ENCODE peak calls at places on chromosomes 5 and 9, in seven cellular contexts. G is BE2C, D is astrocyte of the spinal cord, O is foreskin fibroblast, R is H9, M is A673, P is omental fat pad. X is an unnamed sample.

GRCh38 chr5:132651838-132652476 is 6.0 kb upstream of the IL13 start:
- DNase-seq in O (no peak), D (no peak), G (no peak), P (no peak), M (no peak), R (no peak), X (no peak)

GRCh38 chr5:53603009-53603687 is 42.7 kb downstream of the NDUFS4 start:
- DNase-seq in D (no peak), P (no peak), O (no peak), G (peak), M (no peak), R (no peak), X (no peak)

GRCh38 chr5:5409151-5409810 is 13.2 kb upstream of the ICE1 start:
- DNase-seq in R (no peak), G (no peak), D (no peak), O (no peak), M (no peak), P (no peak), X (no peak)

GRCh38 chr9:761155-761792 is 80.2 kb upstream of the DMRT1 start:
- DNase-seq in G (no peak), D (no peak), O (peak), P (no peak), R (no peak), M (no peak), X (no peak)

GRCh38 chr5:83991566-83992224 is 271.0 kb upstream of the HAPLN1 start:
- DNase-seq in O (no peak), M (no peak), G (no peak), R (no peak), P (no peak), D (peak), X (no peak)

GRCh38 chr9:23380821-23381220 is 445.2 kb downstream of the ELAVL2 start:
- DNase-seq in G (no peak), O (no peak), M (no peak), D (no peak), R (no peak), P (no peak), X (no peak)

GRCh38 chr9:37034320-37034937 is 361 bp upstream of the PAX5 start:
- DNase-seq in D (no peak), M (no peak), P (no peak), O (peak), G (no peak), R (peak), X (no peak)

GRCh38 chr9:108270041-108270440 is 585.7 kb downstream of the ACTL7B start:
- DNase-seq in O (no peak), D (peak), R (no peak), M (no peak), G (no peak), P (no peak), X (no peak)

GRCh38 chr9:22148876-22149637 is 140.0 kb upstream of the CDKN2B start:
- DNase-seq in M (no peak), D (peak), G (no peak), P (no peak), O (peak), R (no peak), X (no peak)

GRCh38 chr9:581673-582497 is 259.6 kb upstream of the DMRT1 start:
- DNase-seq in O (no peak), M (no peak), G (no peak), R (peak), D (no peak), P (no peak), X (no peak)

GRCh38 chr9:116027511-116027910 is 126.1 kb upstream of the PAPPA start:
- DNase-seq in P (no peak), D (peak), R (no peak), G (no peak), O (peak), M (peak), X (no peak)

GRCh38 chr9:86837345-86837744 is 110.0 kb downstream of the GAS1 start:
- DNase-seq in P (no peak), D (no peak), G (no peak), O (no peak), R (no peak), M (no peak), X (no peak)

GRCh38 chr5:67095346-67095871 is 101.2 kb downstream of the CD180 start:
- DNase-seq in M (no peak), G (no peak), O (peak), P (no peak), R (no peak), D (peak), X (no peak)

GRCh38 chr5:163489055-163489744 is 16.2 kb upstream of the MAT2B start:
- DNase-seq in O (peak), M (peak), R (peak), G (peak), D (no peak), P (no peak), X (no peak)

GRCh38 chr9:19440823-19441580 is 32.2 kb downstream of the ACER2 start:
- DNase-seq in O (peak), M (no peak), R (no peak), G (no peak), D (no peak), P (no peak), X (no peak)

GRCh38 chr9:130366888-130367550 is 77.7 kb upstream of the ASS1 start:
- DNase-seq in O (no peak), G (no peak), P (no peak), M (no peak), R (no peak), D (no peak), X (no peak)

GRCh38 chr5:74092761-74093160 is 466.8 kb downstream of the ARHGEF28 start:
- DNase-seq in P (no peak), G (no peak), O (no peak), R (no peak), D (no peak), M (no peak), X (no peak)

DNA sequence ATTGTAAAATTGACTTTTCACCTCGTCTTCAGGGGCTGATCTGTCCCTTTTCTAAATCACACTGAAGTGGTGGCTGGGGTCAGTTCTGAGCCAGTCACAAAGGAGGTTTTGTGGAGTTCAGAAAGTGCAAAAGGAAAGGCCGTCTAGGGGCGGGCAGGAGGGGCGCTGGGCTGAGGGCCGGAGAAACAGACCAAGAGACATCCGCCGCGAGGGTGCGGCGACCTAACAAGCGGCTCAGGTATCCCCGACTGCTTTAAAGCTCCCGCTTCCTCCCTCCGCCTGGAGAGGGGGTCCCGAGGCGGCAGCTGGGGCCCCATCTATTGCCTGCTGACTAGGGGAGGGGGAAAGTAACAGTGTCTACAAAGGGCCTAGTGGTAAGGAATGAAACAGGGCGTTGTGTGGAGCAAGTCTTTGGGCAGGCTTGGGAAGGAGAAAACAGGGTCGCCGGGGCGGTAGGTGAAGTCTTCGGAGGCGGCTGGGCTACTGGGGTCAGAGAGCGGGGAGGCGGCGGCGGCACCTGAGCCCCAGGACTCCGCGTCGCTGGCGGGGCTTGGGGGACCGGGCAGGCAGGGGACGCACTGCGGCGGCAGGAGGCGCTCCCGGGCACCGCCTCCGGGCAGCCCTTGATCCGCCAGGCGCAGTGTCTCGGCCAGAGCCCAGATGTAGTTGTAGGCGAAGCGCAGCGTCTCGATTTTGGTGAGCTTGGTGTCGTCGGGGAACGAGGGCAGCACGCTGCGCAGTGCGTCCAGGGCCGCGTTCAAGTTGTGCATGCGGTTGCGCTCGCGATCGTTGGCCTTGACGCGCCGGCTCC is 950 bp downstream of the NEUROG1 start:
- DNase-seq in G (peak), P (no peak), M (no peak), O (peak), R (peak), D (no peak), X (no peak)
- TF ChIP-seq CTCF in G (no peak), P (no peak), M (no peak), O (no peak), R (peak), D (no peak), X (no peak)

DNA sequence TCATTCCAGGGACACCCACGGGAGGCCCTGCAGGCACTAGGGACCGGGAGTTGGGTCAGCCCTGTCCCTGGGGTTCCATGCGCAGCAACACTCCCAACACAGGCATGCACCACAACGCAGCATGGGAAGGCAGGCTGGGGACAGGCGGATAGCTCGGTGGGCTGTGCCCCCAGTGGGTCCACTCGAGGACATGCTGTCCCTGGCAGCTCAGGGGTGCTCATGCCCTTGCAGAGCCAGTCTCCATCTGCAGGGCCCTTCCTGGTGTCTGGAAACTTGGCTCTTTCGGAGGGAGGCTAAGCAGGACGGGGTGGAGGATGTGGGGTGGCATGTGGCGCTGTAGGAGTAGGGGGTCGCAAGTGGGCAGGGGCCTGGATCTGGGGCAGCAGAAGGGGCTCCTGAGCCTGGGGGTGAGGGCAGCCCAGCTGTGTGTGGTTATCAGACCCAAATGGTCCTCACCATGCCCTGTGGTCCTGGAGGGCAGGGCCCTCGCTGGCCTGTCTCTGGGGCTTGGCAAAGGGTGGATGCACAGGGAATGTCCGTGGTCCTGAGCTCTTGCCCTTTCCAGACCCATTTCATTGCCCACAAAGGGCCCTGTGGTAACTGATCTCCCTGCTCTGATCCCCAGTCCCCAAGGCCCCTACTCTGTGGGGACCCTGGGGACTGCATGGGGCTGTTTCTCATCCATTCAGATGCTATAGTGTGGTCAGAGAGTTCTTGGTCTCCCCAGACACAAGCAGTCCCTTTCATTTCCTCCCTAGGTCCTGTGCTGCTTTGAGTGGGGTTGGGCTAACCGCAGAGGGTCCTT is 90.3 kb upstream of the PHYKPL start:
- DNase-seq in D (no peak), M (no peak), O (no peak), R (no peak), P (no peak), G (no peak), X (no peak)
- TF ChIP-seq CTCF in D (no peak), M (no peak), O (no peak), R (no peak), P (no peak), G (no peak), X (no peak)

GRCh38 chr5:15791274-15791673 is 291.3 kb downstream of the FBXL7 start:
- DNase-seq in G (no peak), P (no peak), O (peak), M (no peak), D (peak), R (no peak), X (no peak)
- TF ChIP-seq CTCF in G (peak), P (no peak), O (no peak), M (no peak), D (peak), R (no peak), X (no peak)

DNA sequence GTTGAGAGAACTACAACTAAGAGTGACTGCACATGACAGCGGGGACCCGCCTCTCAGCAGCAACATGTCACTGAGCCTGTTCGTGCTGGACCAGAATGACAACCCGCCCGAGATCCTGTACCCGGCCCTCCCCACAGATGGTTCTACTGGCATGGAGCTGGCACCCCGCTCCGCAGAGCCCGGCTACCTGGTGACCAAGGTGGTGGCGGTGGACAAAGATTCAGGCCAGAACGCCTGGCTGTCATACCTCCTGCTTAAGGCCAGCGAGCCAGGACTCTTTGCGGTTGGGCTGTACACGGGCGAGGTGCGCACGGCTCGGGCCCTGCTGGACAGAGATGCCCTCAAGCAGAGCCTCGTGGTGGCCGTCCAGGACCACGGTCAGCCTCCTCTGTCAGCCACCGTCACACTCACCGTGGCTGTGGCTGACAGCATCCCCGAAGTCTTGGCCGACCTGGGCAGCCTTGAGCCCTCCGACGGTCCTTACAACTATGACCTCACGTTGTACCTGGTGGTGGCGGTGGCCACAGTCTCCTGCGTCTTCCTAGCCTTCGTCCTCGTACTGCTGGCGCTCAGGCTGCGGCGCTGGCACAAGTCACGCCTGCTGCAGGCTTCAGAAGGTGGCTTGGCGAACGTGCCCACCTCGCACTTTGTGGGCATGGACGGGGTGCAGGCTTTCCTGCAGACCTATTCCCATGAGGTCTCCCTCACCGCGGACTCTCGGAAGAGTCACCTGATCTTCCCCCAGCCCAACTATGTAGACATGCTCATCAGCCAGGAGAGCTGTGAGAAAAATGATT is 2.1 kb downstream of the PCDHGA7 start:
- DNase-seq in D (no peak), M (no peak), G (no peak), P (no peak), O (no peak), R (no peak), X (no peak)
- TF ChIP-seq CTCF in D (no peak), M (no peak), G (no peak), P (no peak), O (no peak), R (no peak), X (no peak)

DNA sequence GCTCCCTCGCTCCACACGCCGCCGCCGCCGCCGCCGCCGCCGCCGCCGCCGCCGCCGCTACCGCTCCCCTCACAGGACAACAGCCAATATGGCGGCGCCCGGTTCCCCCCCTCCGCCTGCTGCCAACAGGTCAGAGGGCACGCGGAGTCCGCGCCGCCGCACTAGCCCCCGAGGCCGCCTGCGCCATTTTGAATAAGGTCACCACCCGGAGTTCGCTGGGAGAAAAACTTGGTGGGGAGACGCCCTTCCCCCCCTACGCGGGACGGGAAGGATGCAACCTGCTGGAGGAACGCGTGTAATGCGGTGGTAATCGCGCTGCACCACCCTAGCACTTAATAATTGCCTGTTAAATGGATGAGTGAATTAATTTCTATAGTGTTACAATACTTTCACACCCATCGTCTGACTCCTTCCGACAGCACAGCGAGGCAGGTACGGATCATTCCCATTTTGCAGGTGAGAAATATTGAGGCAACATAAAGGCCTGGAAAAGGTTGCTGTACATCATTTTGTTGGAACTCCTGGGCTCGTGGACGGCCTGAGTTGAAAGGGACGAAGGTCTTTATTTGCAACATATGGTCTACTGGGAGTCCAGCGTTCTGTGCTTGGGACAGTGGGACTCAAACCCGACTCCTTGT is at the start of gene FAM193B:
- DNase-seq in O (peak), M (peak), G (peak), P (peak), R (peak), D (peak), X (peak)
- TF ChIP-seq CTCF in O (peak), M (no peak), G (peak), P (no peak), R (peak), D (peak), X (peak)

DNA sequence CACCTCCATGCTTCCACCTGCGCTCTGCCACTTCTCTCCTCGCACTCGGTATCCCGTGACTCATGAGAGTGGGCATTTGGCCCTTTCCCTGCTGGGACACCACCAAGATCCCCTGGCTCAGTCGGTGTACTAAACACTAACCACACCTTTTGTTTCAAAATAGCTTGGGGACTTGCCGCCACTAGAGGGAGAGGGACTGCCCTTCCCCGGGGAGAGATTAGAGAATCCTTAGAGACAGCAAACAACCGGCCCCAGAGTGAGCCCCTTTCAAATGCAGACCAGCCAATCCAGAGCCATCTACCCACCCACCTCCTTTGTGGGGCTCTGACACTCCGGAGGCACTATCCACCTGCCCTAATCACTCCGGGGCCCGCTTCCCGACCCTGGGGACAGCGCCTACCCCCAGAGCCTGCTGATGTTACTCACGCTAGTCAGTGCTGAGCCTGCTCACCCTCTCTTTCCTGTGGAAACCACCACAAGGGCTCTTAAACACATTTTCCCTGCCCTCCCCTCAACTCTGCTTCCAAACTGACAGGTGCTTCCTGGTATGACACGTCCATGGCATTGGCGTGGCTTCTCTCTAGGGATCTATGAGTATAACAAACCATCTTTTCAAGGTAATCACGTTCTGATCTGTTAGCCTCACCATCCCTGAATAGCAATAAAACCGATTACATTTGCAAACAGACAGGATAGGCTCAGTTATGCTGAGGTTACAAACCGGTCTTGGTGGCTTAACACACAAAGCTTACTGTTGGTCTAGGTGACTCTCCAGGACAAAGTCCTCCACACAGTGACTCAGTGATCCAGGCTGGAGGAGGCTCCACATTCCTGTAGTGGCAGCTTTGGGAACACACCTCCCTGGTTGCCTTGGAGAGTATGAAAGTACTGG is 180.1 kb upstream of the MVB12B start:
- DNase-seq in D (no peak), M (peak), O (no peak), R (peak), G (peak), P (no peak), X (no peak)
- TF ChIP-seq CTCF in D (peak), M (peak), O (peak), R (peak), G (peak), P (no peak), X (peak)

GRCh38 chr5:152568101-152568500 is 163.0 kb upstream of the NMUR2 start:
- DNase-seq in M (no peak), R (no peak), O (no peak), P (no peak), D (no peak), G (no peak), X (no peak)

DNA sequence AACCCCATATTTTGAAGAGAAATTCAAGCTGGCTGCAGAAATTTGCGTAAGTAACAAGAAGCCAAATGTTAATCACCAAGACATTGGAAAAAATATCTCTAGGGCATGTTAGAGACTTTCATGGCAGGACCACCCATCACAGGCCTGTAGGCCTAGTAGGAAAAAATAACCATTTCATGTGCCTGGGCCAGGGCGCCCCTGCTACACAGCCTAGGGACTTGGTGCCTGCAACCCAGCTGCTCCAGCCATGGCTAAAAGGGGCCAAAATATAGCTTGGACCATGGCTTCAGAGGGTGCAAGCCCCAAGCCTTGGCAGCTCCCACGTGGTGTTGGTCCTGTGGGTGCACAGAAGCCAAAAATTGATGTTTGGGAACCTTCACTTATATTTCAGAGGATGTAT is 167.7 kb upstream of the NMUR2 start:
- DNase-seq in P (no peak), O (no peak), D (no peak), G (no peak), M (no peak), R (no peak), X (no peak)
- TF ChIP-seq CTCF in P (no peak), O (no peak), D (no peak), G (no peak), M (no peak), R (no peak), X (no peak)

DNA sequence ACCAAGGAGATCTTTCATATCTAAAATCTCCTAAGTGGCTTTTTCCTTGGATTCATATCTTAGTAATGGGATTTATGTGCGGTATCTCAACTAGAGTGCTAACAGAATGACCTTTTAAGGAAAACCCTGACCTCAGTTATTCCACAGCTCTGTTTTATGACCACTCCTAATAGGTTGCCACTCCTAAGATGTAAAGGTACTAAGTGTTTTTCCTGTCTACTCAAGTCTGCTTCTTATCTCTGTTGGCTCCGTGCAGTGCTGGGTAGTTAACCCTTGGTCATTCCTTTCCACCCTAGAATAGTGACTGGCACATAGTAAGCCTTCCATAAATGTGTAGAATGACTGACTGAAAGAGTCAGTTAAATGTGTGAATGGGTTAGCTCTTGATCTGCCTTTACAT is 161.4 kb downstream of the DOCK2 start:
- DNase-seq in O (no peak), P (no peak), M (no peak), D (no peak), G (no peak), R (no peak), X (no peak)
- TF ChIP-seq CTCF in O (no peak), P (no peak), M (no peak), D (no peak), G (no peak), R (no peak), X (no peak)

GRCh38 chr9:89225587-89225986 is 47.0 kb upstream of the SHC3 start:
- DNase-seq in G (no peak), M (no peak), O (peak), R (no peak), D (peak), P (no peak), X (no peak)
- TF ChIP-seq CTCF in G (no peak), M (no peak), O (no peak), R (no peak), D (peak), P (no peak), X (no peak)

X was measured in BJ.